ENCODE peak calls at places on chromosomes 5 and 9, in five cellular contexts. E is HCT116, P is fibroblast of the aortic adventitia, Q is cardiac muscle cell, A is IMR-90. I is an unnamed sample.

GRCh38 chr5:106397700-106398099 is 1273.0 kb downstream of the EFNA5 start:
- DNase-seq in A (peak), E (peak), Q (peak), P (peak), I (no peak)

GRCh38 chr9:68489636-68490035 is 51.0 kb downstream of the TMEM252 start:
- DNase-seq in E (no peak), P (no peak), Q (no peak), A (peak), I (no peak)

GRCh38 chr9:124594673-124595072 is 87.5 kb upstream of the NR5A1 start:
- DNase-seq in A (peak), Q (peak), E (no peak), P (peak), I (no peak)

GRCh38 chr5:135398160-135398854 is 724 bp downstream of the MACROH2A1 start:
- DNase-seq in Q (peak), E (peak), P (no peak), A (no peak), I (peak)

GRCh38 chr9:122261469-122261881 is 3.2 kb downstream of the RBM18 start:
- DNase-seq in Q (peak), E (no peak), A (peak), P (peak), I (peak)

GRCh38 chr9:91374939-91375338 is 13.2 kb upstream of the AUH start:
- DNase-seq in P (peak), A (peak), E (no peak), Q (peak), I (no peak)

GRCh38 chr5:57422993-57423392 is 59.6 kb downstream of the ACTBL2 start:
- DNase-seq in Q (no peak), P (no peak), E (no peak), A (no peak), I (peak)

GRCh38 chr5:125227333-125228075 is 481.1 kb upstream of the ZNF608 start:
- DNase-seq in Q (peak), P (peak), E (peak), A (peak), I (peak)

GRCh38 chr5:33043598-33043997 is 332.5 kb downstream of the NPR3 start:
- DNase-seq in A (no peak), P (no peak), E (no peak), Q (no peak), I (no peak)

GRCh38 chr9:137213160-137214060 is 7.9 kb downstream of the NDOR1 start:
- DNase-seq in P (no peak), A (no peak), E (no peak), Q (no peak), I (no peak)
- TF ChIP-seq CTCF in P (no peak), A (peak), E (peak), Q (no peak), I (no peak)

DNA sequence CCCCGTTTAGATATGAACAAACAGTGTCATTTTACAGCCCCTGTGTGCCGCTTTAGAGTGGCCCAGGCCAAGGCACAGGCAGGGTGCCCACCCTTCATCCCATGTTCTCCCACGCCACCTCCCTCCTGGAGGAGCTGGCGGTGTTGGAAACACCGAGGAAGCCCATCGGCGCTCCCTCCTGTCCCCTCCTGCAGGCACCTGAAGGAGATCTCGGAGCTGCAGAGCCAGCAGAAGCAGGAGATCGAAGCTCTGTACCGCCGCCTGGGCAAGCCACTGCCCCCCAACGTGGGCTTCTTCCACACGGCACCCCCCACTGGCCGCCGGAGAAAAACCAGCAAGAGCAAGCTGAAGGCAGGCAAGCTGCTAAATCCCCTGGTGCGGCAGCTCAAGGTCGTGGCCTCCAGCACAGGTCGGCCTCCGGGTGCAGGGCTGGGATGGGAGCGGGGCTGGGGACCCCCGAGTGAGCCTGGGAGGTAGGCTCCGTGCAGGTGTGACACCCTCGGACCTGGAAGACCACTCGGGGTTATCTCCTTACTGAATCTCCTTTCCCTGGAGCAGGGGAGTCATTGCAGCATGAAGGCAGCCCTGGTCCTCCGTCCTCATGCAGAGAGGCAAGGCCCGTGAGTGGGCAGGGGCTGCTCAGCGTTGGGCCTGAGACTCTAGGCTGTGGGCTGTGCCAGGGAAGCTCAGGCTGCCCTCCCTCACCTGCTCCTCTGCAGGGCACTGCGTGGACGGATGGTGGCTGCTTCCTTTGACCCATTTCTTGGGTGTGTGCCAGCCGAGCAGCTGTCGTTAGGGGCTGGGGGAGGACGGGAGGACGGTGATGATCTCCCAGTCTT is 113.9 kb downstream of the WNK2 start:
- DNase-seq in A (no peak), E (no peak), P (no peak), Q (no peak), I (no peak)
- TF ChIP-seq CTCF in A (no peak), E (no peak), P (no peak), Q (no peak), I (no peak)

DNA sequence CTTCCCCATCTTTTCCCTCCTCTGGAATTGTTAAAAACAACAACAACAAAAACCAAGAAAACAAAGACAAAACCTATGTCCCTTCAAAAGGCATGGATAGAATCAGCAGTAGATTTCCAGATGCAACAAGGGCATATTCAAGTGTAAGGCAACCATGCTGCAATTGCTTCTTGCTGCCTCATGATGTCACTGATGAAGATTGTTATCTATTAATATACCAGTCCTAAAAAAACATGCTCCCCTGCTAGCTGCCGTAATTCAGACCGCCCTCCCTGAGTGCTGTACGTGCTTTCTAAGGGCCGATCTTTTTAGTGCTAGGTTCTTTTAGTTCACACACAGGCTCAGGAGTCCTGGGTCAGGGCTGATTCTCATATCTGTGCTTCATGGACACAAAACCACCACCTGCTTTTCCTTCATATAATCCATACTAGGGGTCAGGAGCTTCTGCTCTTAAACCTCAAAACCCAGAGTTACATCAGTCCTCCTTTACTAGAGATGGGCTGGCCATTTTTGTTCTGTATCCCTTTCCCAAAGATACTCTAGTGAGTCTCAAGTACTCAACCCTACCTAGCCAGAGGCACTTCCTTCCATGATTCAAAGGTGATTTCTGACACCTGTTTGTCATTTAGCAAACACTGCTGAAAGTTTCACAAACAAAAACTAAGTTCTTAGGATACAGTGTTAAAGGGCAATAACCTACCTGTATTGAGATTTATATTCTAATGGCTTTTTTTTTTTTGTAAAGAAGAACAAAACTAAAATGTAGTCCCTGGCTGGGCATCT is 82.1 kb downstream of the GIN1 start:
- DNase-seq in E (no peak), A (peak), Q (no peak), P (no peak), I (no peak)
- TF ChIP-seq CTCF in E (no peak), A (peak), Q (no peak), P (no peak), I (no peak)

GRCh38 chr5:14476791-14477435 is 104.7 kb upstream of the OTULINL start:
- DNase-seq in E (no peak), P (peak), Q (peak), A (peak), I (no peak)
- TF ChIP-seq CTCF in E (no peak), P (no peak), Q (no peak), A (no peak), I (no peak)

DNA sequence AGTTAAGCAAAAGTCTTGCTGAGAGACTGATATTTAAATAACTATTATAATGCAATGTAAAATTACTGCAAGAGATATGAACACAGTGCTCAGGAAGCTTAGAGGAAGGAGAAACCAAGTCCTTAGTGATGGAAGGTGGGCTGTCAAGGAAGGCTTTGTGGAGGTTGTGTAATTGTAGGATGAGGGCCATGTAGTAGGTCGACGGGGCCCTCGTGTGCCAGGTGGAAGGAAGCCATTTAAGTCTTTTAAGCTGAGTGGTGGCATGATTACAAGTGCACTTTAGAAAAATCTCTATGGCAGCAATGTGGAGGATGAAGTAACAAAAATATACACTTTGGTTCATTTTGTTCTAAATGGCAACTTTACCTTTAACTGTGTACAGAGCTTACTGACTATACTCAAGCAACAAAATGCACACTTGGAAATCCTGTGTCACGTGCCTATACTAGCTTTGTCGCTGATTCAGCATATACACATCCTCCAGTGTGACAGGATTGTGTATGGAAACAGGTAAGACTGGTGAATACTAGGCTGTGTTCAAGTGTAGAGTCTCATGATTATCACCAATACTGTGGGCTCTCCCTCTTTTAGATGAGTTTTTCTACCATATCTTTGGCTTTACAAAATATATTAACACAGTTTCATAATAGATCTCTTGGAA is 78.6 kb downstream of the TMC1 start:
- DNase-seq in Q (no peak), A (no peak), P (no peak), E (no peak), I (no peak)
- TF ChIP-seq CTCF in Q (no peak), A (no peak), P (no peak), E (no peak), I (no peak)

I was measured in heart right ventricle.